ENCODE peak calls at places on chromosomes 13 and 19, in four cellular contexts. H is fibroblast of lung; W is CD4-positive, alpha-beta T cell; Q is ovary. R is an unnamed sample.
A peak's percentile ranks its signal among the peaks of the same experiment; 100 is the strongest.

GRCh38 chr13:109999659-110000533 is 213.5 kb upstream of the IRS2 start:
- DNase-seq in H (no peak), Q (no peak), W (no peak), R (no peak)

GRCh38 chr13:67298297-67298696 is 68.2 kb upstream of the PCDH9 start:
- DNase-seq in Q (no peak), H (peak; percentile 9), W (no peak), R (no peak)

GRCh38 chr13:28582892-28583240 is 76.1 kb upstream of the POMP start:
- DNase-seq in Q (no peak), H (no peak), W (no peak), R (no peak)

GRCh38 chr19:47274891-47275865 is 493 bp downstream of the INAFM1 start:
- DNase-seq in H (peak; percentile 25), W (no peak), Q (peak; percentile 74), R (no peak)

GRCh38 chr13:51435002-51435578 is 17.7 kb downstream of the INTS6 start:
- DNase-seq in H (no peak), Q (no peak), W (no peak), R (no peak)

GRCh38 chr13:42981853-42982252 is 10.2 kb downstream of the EPSTI1 start:
- DNase-seq in W (no peak), Q (no peak), H (no peak), R (no peak)

GRCh38 chr19:45645631-45646344 is 6.6 kb upstream of the EML2 start:
- DNase-seq in H (peak; percentile 82), Q (peak; percentile 49), W (peak; percentile 59), R (peak; percentile 46)

GRCh38 chr19:5997371-5997770 is 19.4 kb upstream of the RANBP3 start:
- DNase-seq in Q (no peak), H (no peak), W (no peak), R (no peak)

GRCh38 chr13:29955137-29955650 is 104.8 kb upstream of the UBL3 start:
- DNase-seq in H (no peak), W (no peak), Q (no peak), R (no peak)

GRCh38 chr13:96091164-96091931 is 1.4 kb downstream of the HS6ST3 start:
- DNase-seq in Q (peak; percentile 20), H (peak; percentile 5), W (no peak), R (no peak)

GRCh38 chr13:77345150-77345780 is 18.4 kb upstream of the MYCBP2 start:
- DNase-seq in H (no peak), W (no peak), Q (no peak), R (no peak)

GRCh38 chr19:55537741-55538111 is 793 bp upstream of the SBK2 start:
- DNase-seq in Q (no peak), W (no peak), H (peak; percentile 56), R (no peak)

GRCh38 chr13:52695856-52696255 is 43.2 kb downstream of the SUGT1 start:
- DNase-seq in W (no peak), H (peak; percentile 42), Q (no peak), R (no peak)

GRCh38 chr13:51942189-51942588 is 69.1 kb downstream of the ATP7B start:
- DNase-seq in H (no peak), W (peak; percentile 31), Q (no peak), R (no peak)

GRCh38 chr19:13024958-13025653 is 29.8 kb downstream of the NFIX start:
- DNase-seq in Q (peak; percentile 59), H (peak; percentile 52), W (no peak), R (peak; percentile 53)

GRCh38 chr19:34645551-34645950 is 31.4 kb downstream of the SCGB2B2 start:
- DNase-seq in Q (no peak), H (no peak), W (no peak), R (no peak)

GRCh38 chr19:46225558-46226004 is 4.0 kb upstream of the IGFL1 start:
- DNase-seq in Q (no peak), H (peak; percentile 27), W (no peak), R (no peak)

GRCh38 chr13:32961724-32962123 is 54.5 kb upstream of the KL start:
- DNase-seq in Q (no peak), W (no peak), H (no peak), R (no peak)

GRCh38 chr13:25977216-25977615 is 74.6 kb downstream of the SHISA2 start:
- DNase-seq in W (no peak), Q (no peak), H (peak; percentile 21), R (no peak)

GRCh38 chr19:19403373-19403901 is 2.0 kb upstream of the GATAD2A start:
- DNase-seq in Q (no peak), H (peak; percentile 60), W (no peak), R (no peak)

GRCh38 chr13:102260256-102260655 is 141.6 kb downstream of the FGF14 start:
- DNase-seq in Q (no peak), H (no peak), W (no peak), R (no peak)

GRCh38 chr19:13984186-13984585 is 21.9 kb downstream of the RFX1 start:
- DNase-seq in H (no peak), W (no peak), Q (no peak), R (no peak)

GRCh38 chr13:77339408-77339807 is 12.5 kb upstream of the MYCBP2 start:
- DNase-seq in W (no peak), Q (no peak), H (no peak), R (no peak)

GRCh38 chr13:76696370-76696769 is 189.8 kb downstream of the KCTD12 start:
- DNase-seq in Q (no peak), H (peak; percentile 17), W (no peak), R (no peak)

GRCh38 chr19:37981785-37982475 is 74.9 kb downstream of the SIPA1L3 start:
- DNase-seq in W (no peak), Q (no peak), H (peak; percentile 96), R (no peak)

GRCh38 chr19:30406220-30406944 is 34.2 kb downstream of the ZNF536 start:
- DNase-seq in H (no peak), W (no peak), Q (no peak), R (no peak)

GRCh38 chr19:2887391-2887914 is 13.3 kb upstream of the ZNF57 start:
- DNase-seq in H (peak; percentile 47), Q (no peak), W (no peak), R (no peak)

GRCh38 chr13:77919351-77920294 is 992 bp upstream of the EDNRB start:
- DNase-seq in W (no peak), Q (peak; percentile 40), H (peak; percentile 35), R (peak; percentile 10)

GRCh38 chr19:1019980-1020867 is 699 bp downstream of the TMEM259 start:
- DNase-seq in W (no peak), Q (peak; percentile 79), H (no peak), R (no peak)

GRCh38 chr19:34503546-34504272 is 22.2 kb downstream of the WTIP start:
- DNase-seq in W (no peak), Q (no peak), H (no peak), R (no peak)

GRCh38 chr13:44816701-44817684 is 172.3 kb downstream of the NUFIP1 start:
- DNase-seq in Q (no peak), W (no peak), H (peak; percentile 67), R (no peak)

DNA sequence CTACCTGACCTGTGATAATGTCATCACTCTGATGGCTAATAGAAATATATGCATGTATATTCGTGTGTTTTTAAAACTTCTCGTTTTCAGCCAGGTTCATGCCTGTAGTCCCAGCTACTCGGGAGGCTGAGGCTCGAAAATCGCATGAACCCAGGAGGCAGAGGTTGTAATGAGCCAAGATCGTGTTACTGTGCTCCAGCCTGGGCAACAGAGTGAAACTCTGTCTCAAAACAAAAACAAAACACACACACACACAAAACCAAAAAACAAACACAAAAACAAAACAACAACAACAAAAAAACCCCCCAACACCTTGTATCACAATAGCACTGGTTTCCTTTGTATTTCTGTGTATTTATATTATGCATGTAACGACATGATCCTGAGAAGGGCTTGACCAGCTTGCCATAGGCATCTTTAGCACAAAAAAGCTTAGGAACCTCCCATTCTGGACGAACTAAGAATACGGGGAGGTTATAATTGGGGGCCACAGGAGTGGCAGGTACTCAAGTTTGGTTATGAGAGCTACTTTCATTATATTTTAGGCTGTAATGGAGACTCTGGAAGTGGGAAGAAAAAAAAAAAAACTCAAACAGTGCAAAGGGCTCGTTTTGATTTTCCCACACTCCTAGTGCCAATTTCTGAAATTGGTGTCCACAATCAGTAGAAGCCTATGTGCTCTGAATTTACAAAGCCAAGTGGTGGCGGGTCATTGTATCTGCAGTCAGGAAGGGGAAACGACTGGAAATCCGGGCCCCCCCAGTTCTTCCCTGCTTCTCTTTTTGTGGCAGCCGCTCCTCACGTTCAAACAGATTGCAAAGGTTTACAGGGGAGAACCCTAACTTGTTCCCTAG is 1.2 kb upstream of the ACP7 start:
- DNase-seq in Q (no peak), H (no peak), W (no peak), R (no peak)
- H3K27me3 ChIP-seq in Q (no peaks in the 10 kb centered on the region), H (peaks cover 22% of the 10 kb centered on the region), W (peaks cover 18% of the 10 kb centered on the region), R (peaks cover 48% of the 10 kb centered on the region)

GRCh38 chr13:41345165-41345920 is 34.3 kb downstream of the NAA16 start:
- DNase-seq in W (no peak), Q (no peak), H (peak; percentile 3), R (no peak)
- H3K27ac ChIP-seq in W (no peak overlapping the region), Q (no peak overlapping the region), H (no peak overlapping the region), R (peak overlapping the region; percentile 36)

DNA sequence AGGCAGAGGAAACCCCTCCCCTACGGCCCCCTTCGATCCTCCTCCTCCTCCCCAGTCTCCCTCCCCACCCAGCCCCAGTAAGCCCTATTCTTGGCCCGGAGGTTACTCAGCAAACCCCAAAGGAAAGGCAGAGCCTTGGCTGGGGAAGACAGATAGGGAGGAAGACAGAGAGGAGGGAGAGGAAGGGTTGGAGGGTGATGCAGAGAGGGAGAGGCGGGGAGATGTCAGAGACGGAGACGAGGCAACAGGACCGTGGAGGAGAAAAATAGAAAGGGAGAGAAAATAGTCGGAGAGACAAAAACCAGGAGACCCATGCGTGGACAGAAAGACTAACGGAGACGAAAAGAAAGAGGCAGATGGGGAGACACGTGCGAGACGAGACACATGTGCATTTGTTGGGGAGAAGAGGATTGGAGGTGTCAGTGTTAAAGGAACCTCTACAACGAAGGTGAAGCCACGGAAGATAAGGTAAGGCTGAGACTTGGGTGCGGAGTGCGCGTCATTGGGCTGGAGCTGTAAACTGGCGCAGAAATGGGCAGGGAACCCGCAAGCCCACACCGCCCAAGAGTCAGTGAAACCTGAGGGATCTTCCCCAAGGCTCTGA is 2.9 kb downstream of the TGFB1 start:
- DNase-seq in W (no peak), Q (no peak), H (peak; percentile 17), R (no peak)
- H3K27me3 ChIP-seq in W (no peaks in the 10 kb centered on the region), Q (no peaks in the 10 kb centered on the region), H (no peaks in the 10 kb centered on the region), R (peaks cover 51% of the 10 kb centered on the region)

DNA sequence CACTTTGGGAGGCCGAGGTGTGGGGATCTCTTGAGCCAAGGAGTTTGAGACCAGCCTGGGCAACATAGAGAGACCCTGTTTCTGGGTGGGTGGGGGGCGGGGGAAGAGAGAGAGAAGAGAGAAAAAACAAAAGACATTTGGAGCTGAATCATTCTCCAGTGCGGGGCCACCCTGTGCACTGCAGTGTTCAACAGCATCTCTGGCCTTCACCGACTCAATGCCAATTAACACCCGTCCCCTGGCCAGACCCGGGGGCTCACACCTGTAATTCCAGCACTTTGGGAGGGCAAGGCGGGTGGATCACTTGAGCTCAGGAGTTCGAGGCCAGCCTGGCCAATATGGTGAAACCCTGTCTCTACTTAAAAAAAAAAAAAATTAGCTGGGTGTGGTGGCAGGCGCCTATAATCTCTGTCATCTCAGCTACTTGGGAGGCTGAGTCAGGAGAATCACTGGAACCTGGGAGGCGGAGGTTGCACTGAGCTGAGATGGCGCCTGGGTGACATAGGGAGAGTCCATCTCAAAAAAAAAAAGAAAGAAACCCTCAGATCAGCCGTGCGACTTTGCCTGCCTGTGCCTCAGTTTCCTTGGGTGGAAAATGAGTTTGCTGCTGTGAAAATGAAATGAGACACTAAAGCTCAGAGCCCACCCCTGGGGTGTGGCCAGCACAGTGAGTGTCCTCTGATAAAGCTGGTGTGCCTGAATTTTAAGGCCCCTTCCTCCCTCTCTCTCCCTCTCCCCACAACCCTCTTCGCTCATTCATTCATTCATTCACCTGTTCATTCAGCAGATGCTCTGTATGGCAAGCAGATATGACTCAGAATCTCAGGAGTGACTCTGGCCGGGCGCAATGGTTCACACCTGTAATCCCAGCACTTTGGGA is 6.4 kb downstream of the KLF2 start:
- DNase-seq in W (no peak), H (no peak), Q (peak; percentile 33), R (no peak)
- H3K27ac ChIP-seq in W (peak overlapping the region; percentile 77), H (peak overlapping the region; percentile 9), Q (no peak overlapping the region), R (peak overlapping the region; percentile 42)

R was measured in gastrocnemius medialis.